ENCODE peak calls at places on chromosome 16, in four cellular contexts. X is T-helper 1 cell; L is SHP77; A is activated CD4-positive, alpha-beta T cell treated with anti-CD3 and anti-CD28 coated beads, Interleukin-2, amount 50 U/mL, for 1 hour. P is an unnamed sample.

GRCh38 chr16:12470311-12471229 is 333.1 kb downstream of the CPPED1 start:
- DNase-seq in L (no peak), A (no peak), X (no peak), P (peak; percentile 27)

GRCh38 chr16:1548234-1548633 is 14.8 kb downstream of the TMEM204 start:
- DNase-seq in X (no peak), L (no peak), A (no peak), P (no peak)

GRCh38 chr16:47310792-47311211 is 150.1 kb downstream of the ITFG1 start:
- DNase-seq in L (no peak), X (no peak), A (no peak), P (no peak)

GRCh38 chr16:57518520-57518919 is 17.9 kb downstream of the CCDC102A start:
- DNase-seq in X (no peak), A (no peak), L (no peak), P (no peak)

GRCh38 chr16:23726710-23727109 is 13.7 kb upstream of the ERN2 start:
- DNase-seq in A (no peak), X (no peak), L (no peak), P (no peak)

GRCh38 chr16:28210979-28211505 is 723 bp downstream of the XPO6 start:
- DNase-seq in X (peak; percentile 41), L (peak; percentile 77), A (peak; percentile 60), P (no peak)

GRCh38 chr16:84717484-84717883 is 17.7 kb downstream of the USP10 start:
- DNase-seq in L (no peak), A (no peak), X (no peak), P (no peak)

GRCh38 chr16:76639685-76640289 is 362.6 kb downstream of the CNTNAP4 start:
- DNase-seq in L (peak; percentile 55), A (no peak), X (no peak), P (no peak)

GRCh38 chr16:77148121-77148520 is 42.9 kb upstream of the MON1B start:
- DNase-seq in X (no peak), L (no peak), A (no peak), P (no peak)

GRCh38 chr16:18983565-18984424 is at the start of gene TMC7:
- DNase-seq in L (peak; percentile 74), X (no peak), A (peak; percentile 2), P (no peak)

GRCh38 chr16:70698901-70699300 is 13.0 kb upstream of the MTSS2 start:
- DNase-seq in X (no peak), L (no peak), A (no peak), P (no peak)

GRCh38 chr16:30186782-30187555 is 3.6 kb downstream of the CORO1A start:
- DNase-seq in L (peak; percentile 17), X (peak; percentile 87), A (peak; percentile 91), P (no peak)

GRCh38 chr16:52471650-52472370 is 75.1 kb downstream of the TOX3 start:
- DNase-seq in L (no peak), X (no peak), A (no peak), P (no peak)

GRCh38 chr16:14186007-14186953 is 115.2 kb downstream of the MRTFB start:
- DNase-seq in L (peak; percentile 76), A (no peak), X (no peak), P (no peak)

GRCh38 chr16:66695935-66696668 is 441 bp downstream of the CMTM4 start:
- DNase-seq in X (no peak), A (no peak), L (no peak), P (no peak)

GRCh38 chr16:66440970-66441369 is 13.9 kb downstream of the BEAN1 start:
- DNase-seq in X (no peak), A (no peak), L (no peak), P (no peak)

GRCh38 chr16:11092788-11093577 is 148.6 kb downstream of the CLEC16A start:
- DNase-seq in X (no peak), A (no peak), L (no peak), P (no peak)

GRCh38 chr16:48335961-48336360 is 49.3 kb downstream of the SIAH1 start:
- DNase-seq in L (no peak), A (no peak), X (no peak), P (no peak)

GRCh38 chr16:51149251-51149661 is 1.8 kb downstream of the SALL1 start:
- DNase-seq in A (no peak), X (no peak), L (no peak), P (no peak)

GRCh38 chr16:87725596-87726235 is 40.1 kb downstream of the KLHDC4 start:
- DNase-seq in L (peak; percentile 61), A (no peak), X (no peak), P (no peak)

GRCh38 chr16:15616068-15616467 is 26.9 kb downstream of the MARF1 start:
- DNase-seq in L (no peak), A (no peak), X (no peak), P (no peak)

GRCh38 chr16:84357191-84357651 is 11.1 kb upstream of the ATP2C2 start:
- DNase-seq in L (no peak), A (no peak), X (no peak), P (no peak)

GRCh38 chr16:19589771-19590302 is 34.3 kb downstream of the VPS35L start:
- DNase-seq in X (no peak), L (no peak), A (no peak), P (peak; percentile 50)

GRCh38 chr16:88945473-88945872 is 31.5 kb downstream of the CBFA2T3 start:
- DNase-seq in L (no peak), A (no peak), X (no peak), P (no peak)

GRCh38 chr16:70478912-70479341 is 24.5 kb downstream of the FCSK start:
- DNase-seq in X (no peak), A (no peak), L (no peak), P (peak; percentile 92)

GRCh38 chr16:26526633-26527032 is 540.1 kb upstream of the C16orf82 start:
- DNase-seq in L (no peak), X (no peak), A (no peak), P (no peak)

P was measured in brain pericyte.